ENCODE peak calls at places on chromosomes 12 and 14, in seven cellular contexts. D is heart right ventricle, A is IMR-90, V is mucosa of descending colon, J is heart left ventricle, S is activated B cell treated with CpG ODN at 0.5 μM for 24 hours, O is AG04450. P is an unnamed sample.
A peak's percentile ranks its signal among the peaks of the same experiment; 100 is the strongest.

GRCh38 chr14:77547512-77547911 is 48.9 kb upstream of the ISM2 start:
- DNase-seq in D (no peak), A (no peak), V (no peak), J (no peak), S (no peak), O (no peak), P (no peak)

GRCh38 chr12:102797513-102797912 is 119.5 kb downstream of the PAH start:
- DNase-seq in D (no peak), A (no peak), V (no peak), J (no peak), S (no peak), O (no peak), P (no peak)

GRCh38 chr12:57215065-57215464 is 1.5 kb upstream of the NXPH4 start:
- DNase-seq in D (no peak), A (no peak), V (no peak), J (no peak), S (no peak), O (no peak), P (no peak)

GRCh38 chr12:23209793-23210192 is 584.8 kb downstream of the ETNK1 start:
- DNase-seq in D (no peak), A (no peak), V (no peak), J (no peak), S (no peak), O (no peak), P (no peak)

GRCh38 chr14:53925201-53925766 is 31.3 kb downstream of the BMP4 start:
- DNase-seq in D (no peak), A (no peak), V (no peak), J (no peak), S (no peak), O (no peak), P (no peak)

GRCh38 chr12:68865399-68866154 is 57.6 kb downstream of the MDM2 start:
- DNase-seq in D (no peak), A (no peak), V (no peak), J (no peak), S (no peak), O (no peak), P (no peak)

GRCh38 chr12:108316153-108316892 is 22.8 kb downstream of the CMKLR1 start:
- DNase-seq in D (no peak), A (no peak), V (no peak), J (no peak), S (no peak), O (no peak), P (no peak)

GRCh38 chr12:62605972-62606371 is 139.3 kb downstream of the MON2 start:
- DNase-seq in D (no peak), A (no peak), V (no peak), J (no peak), S (no peak), O (no peak), P (no peak)

GRCh38 chr12:49932746-49933145 is 17.8 kb upstream of the AQP2 start:
- DNase-seq in D (no peak), A (peak; percentile 6), V (no peak), J (no peak), S (no peak), O (no peak), P (no peak)

GRCh38 chr14:86646688-86647687 is 1117.0 kb downstream of the FLRT2 start:
- DNase-seq in D (no peak), A (peak; percentile 70), V (no peak), J (no peak), S (no peak), O (no peak), P (no peak)

GRCh38 chr12:68331500-68331868 is 678 bp downstream of the MDM1 start:
- DNase-seq in D (no peak), A (no peak), V (no peak), J (no peak), S (no peak), O (no peak), P (no peak)

GRCh38 chr12:4242595-4242994 is 31.0 kb upstream of the CCND2 start:
- DNase-seq in D (no peak), A (no peak), V (no peak), J (no peak), S (no peak), O (no peak), P (no peak)

GRCh38 chr12:58262796-58263195 is 321.4 kb downstream of the ATP23 start:
- DNase-seq in D (no peak), A (no peak), V (no peak), J (no peak), S (no peak), O (no peak), P (no peak)

GRCh38 chr12:124640096-124640495 is 72.7 kb upstream of the NCOR2 start:
- DNase-seq in D (no peak), A (peak; percentile 72), V (no peak), J (no peak), S (no peak), O (no peak), P (no peak)

GRCh38 chr14:104001003-104001402 is 58.7 kb upstream of the RD3L start:
- DNase-seq in D (no peak), A (no peak), V (no peak), J (no peak), S (no peak), O (no peak), P (no peak)

GRCh38 chr14:102620413-102620812 is 28.0 kb downstream of the RCOR1 start:
- DNase-seq in D (no peak), A (peak; percentile 44), V (no peak), J (no peak), S (no peak), O (no peak), P (peak; percentile 12)

GRCh38 chr14:92472860-92473259 is 40.7 kb upstream of the RIN3 start:
- DNase-seq in D (no peak), A (no peak), V (no peak), J (no peak), S (no peak), O (no peak), P (no peak)

GRCh38 chr12:91361864-91362263 is 179.2 kb upstream of the DCN start:
- DNase-seq in D (no peak), A (peak; percentile 60), V (no peak), J (no peak), S (no peak), O (no peak), P (no peak)

DNA sequence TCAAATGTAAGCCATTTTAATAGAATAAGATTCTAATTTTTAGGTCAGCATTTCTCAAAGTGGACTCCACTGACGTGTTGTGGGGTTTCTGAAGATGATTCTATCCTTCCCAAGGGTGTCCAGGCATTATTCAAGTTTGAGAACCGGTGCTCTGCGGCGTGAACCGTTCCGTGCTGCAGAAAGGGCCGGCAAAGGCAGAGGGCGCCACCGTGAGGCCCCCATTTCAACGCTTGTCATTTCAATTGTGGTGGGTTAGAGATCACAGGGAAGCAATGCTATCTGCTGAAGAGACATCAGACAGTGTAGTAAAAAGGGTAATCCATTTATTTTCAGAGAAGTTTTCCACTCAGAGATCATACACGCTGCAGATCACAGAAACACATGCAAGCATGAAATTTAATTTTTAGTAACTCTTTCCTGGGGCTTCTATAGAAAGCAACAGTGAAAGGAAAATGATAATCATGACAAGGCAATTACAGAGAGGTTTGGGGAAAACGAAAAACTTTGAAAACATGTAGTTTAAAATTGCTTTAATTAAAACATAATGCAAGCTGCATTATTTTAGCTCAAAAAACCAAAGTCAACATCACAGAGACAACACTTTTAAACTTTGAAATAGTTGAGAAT is 201.7 kb downstream of the EXOC5 start:
- DNase-seq in D (no peak), A (peak; percentile 2), V (no peak), J (no peak), S (no peak), O (no peak), P (no peak)
- TF ChIP-seq CTCF in D (peak; percentile 39), A (peak; percentile 44), V (peak; percentile 33), J (peak; percentile 12), S (no peak), O (peak; percentile 64), P (peak; percentile 56)

GRCh38 chr12:132904718-132905328 is 17.4 kb upstream of the CHFR start:
- DNase-seq in D (peak; percentile 88), A (no peak), V (peak; percentile 87), J (peak; percentile 85), S (peak; percentile 77), O (no peak), P (no peak)

DNA sequence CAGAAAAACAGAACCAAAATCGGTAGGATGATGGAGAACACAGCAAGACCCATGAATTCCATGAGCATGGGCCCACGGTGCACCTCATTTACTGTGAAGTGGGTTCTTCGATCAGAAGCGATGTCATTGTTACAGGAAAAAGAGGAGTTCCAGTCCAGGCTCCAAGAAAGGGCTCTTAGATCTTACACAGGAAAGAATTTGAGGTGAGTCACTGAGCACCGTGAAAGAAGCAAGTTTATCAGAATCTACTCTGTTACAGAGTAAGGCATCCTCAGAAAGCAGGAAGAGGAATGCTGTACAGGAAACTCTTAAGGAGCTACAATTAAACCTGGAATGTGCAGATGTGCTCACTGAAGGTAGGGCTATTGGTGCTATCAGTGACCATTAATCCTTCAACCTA is 11.6 kb upstream of the CHFR start:
- DNase-seq in D (no peak), A (peak; percentile 7), V (no peak), J (no peak), S (no peak), O (no peak), P (no peak)
- TF ChIP-seq CTCF in D (no peak), A (no peak), V (no peak), J (no peak), S (no peak), O (no peak), P (no peak)

GRCh38 chr12:12033589-12034223 is 37.0 kb upstream of the BCL2L14 start:
- DNase-seq in D (no peak), A (no peak), V (no peak), J (no peak), S (no peak), O (no peak), P (no peak)
- TF ChIP-seq CTCF in D (no peak), A (no peak), V (no peak), J (no peak), S (no peak), O (no peak), P (no peak)

DNA sequence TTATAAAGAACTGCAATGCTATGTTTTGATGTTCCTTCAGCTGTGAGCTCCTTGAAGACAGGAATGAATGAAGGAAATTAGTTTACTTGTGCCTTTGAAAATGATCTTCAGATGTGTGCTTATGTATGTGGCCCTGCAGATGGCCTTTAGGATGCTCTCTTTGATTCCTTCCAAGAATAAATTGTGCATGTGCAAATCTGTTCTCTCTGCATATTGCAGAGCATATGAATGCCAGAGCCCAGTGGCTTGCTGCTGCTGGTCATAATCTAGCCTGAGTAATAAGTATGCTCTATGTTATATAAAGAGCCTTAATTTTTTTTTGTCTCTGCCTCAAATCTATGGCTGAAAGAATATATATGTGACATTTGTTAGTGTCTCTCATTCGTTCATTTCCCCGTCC is 341.9 kb upstream of the NOVA1 start:
- DNase-seq in D (no peak), A (no peak), V (no peak), J (no peak), S (no peak), O (no peak), P (no peak)
- TF ChIP-seq CTCF in D (no peak), A (no peak), V (no peak), J (no peak), S (no peak), O (no peak), P (no peak)

DNA sequence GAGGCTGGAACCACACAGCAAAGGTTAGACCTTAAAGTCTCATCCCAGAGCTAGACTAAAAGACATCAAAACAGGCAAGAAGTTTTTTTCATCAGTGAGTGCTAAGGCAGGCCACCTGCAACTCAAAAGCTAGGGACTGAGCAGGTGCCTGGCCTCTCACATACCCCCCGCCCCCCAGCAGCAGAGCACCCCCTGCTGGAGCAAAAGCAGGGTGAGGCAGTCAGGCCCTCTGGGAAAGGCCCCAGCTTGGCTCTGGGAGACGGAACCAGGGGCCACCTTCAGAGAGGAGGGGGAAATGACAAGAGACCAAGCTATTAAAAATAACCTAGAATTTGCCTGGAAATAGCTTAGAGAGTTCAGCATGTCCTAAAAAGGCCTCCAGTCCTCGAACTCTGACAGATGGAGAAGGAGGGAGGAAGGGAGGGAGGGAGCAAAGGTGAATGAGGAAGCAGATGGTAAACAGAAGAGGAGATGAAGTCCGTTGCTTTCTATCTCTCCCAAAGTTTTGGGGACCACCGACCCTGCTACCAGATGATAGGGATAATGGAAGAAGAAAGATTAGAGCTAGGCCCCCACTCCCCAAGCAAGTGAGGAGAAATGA is 1.8 kb downstream of the ITGA7 start:
- DNase-seq in D (peak; percentile 46), A (no peak), V (no peak), J (peak; percentile 61), S (no peak), O (no peak), P (no peak)
- TF ChIP-seq CTCF in D (peak; percentile 52), A (peak; percentile 22), V (peak; percentile 10), J (peak; percentile 57), S (no peak), O (peak; percentile 41), P (peak; percentile 35)